ENCODE peak calls at places on chromosomes 4 and X, in seven cellular contexts. H is endodermal cell, Z is fibroblast of lung, C is hepatocyte, R is body of pancreas, X is tibial nerve, P is mammary epithelial cell. E is an unnamed sample. For H3K27me3, the result is how much of the 10 kb centered on the place peaks cover.

GRCh38 chrX:108537005-108537404 is 97.4 kb downstream of the COL4A5 start:
- DNase-seq in C (peak), Z (peak), P (peak), H (peak), X (no peak), R (peak), E (no peak)

GRCh38 chrX:144730486-144730885 is 516.8 kb upstream of the SPANXN1 start:
- DNase-seq in R (no peak), P (peak), C (no peak), Z (peak), X (no peak), H (no peak), E (no peak)

GRCh38 chr4:158578476-158578875 is 56.8 kb downstream of the RXFP1 start:
- DNase-seq in Z (peak), C (peak), H (no peak), P (peak), R (no peak), X (no peak), E (no peak)

GRCh38 chr4:186201535-186202230 is 10.3 kb downstream of the CYP4V2 start:
- DNase-seq in C (peak), Z (no peak), P (peak), R (peak), H (peak), X (no peak), E (no peak)

GRCh38 chr4:80913381-80913780 is 117.1 kb upstream of the BMP3 start:
- DNase-seq in X (no peak), Z (no peak), H (no peak), C (no peak), P (no peak), R (no peak), E (no peak)

GRCh38 chrX:85570496-85570895 is 191.0 kb upstream of the POF1B start:
- DNase-seq in Z (no peak), R (no peak), C (no peak), X (no peak), H (no peak), P (no peak), E (no peak)

GRCh38 chr4:108702960-108703359 is 52.6 kb downstream of the OSTC start:
- DNase-seq in R (no peak), C (no peak), P (no peak), Z (peak), H (no peak), X (no peak), E (no peak)

GRCh38 chr4:122525865-122526264 is 69.3 kb upstream of the IL2 start:
- DNase-seq in R (no peak), Z (no peak), H (no peak), P (no peak), C (peak), X (no peak), E (no peak)

GRCh38 chr4:184503869-184504300 is 29.5 kb upstream of the IRF2 start:
- DNase-seq in H (no peak), R (no peak), P (peak), X (no peak), Z (peak), C (no peak), E (no peak)

GRCh38 chrX:9285342-9285771 is 179.5 kb upstream of the TBL1X start:
- DNase-seq in C (no peak), R (no peak), Z (no peak), P (no peak), X (no peak), H (no peak), E (no peak)

GRCh38 chr4:85495621-85496020 is 20.7 kb downstream of the ARHGAP24 start:
- DNase-seq in C (no peak), X (no peak), H (no peak), R (no peak), Z (no peak), P (no peak), E (peak)

GRCh38 chrX:42085836-42086235 is 162.5 kb upstream of the CASK start:
- DNase-seq in C (peak), Z (peak), R (no peak), H (no peak), X (no peak), P (peak), E (no peak)

GRCh38 chr4:128385683-128386304 is 98.2 kb upstream of the PGRMC2 start:
- DNase-seq in P (peak), Z (peak), H (no peak), X (no peak), R (no peak), C (no peak), E (no peak)

GRCh38 chrX:135178636-135179035 is 7.4 kb upstream of the CT55 start:
- DNase-seq in H (no peak), Z (no peak), R (no peak), X (no peak), P (no peak), C (no peak), E (no peak)

GRCh38 chr4:110614981-110615365 is 7.9 kb downstream of the PITX2 start:
- DNase-seq in C (no peak), X (no peak), R (no peak), P (no peak), Z (no peak), H (peak), E (no peak)

GRCh38 chr4:110615366-110616161 is 7.3 kb downstream of the PITX2 start:
- DNase-seq in Z (no peak), P (no peak), H (peak), C (peak), X (no peak), R (no peak), E (no peak)

GRCh38 chr4:110612631-110613269 is 10.1 kb downstream of the PITX2 start:
- DNase-seq in R (no peak), P (no peak), H (peak), Z (no peak), X (no peak), C (no peak), E (no peak)

GRCh38 chr4:110613710-110614109 is 9.2 kb downstream of the PITX2 start:
- DNase-seq in X (no peak), R (no peak), Z (no peak), P (no peak), C (no peak), H (peak), E (no peak)

DNA sequence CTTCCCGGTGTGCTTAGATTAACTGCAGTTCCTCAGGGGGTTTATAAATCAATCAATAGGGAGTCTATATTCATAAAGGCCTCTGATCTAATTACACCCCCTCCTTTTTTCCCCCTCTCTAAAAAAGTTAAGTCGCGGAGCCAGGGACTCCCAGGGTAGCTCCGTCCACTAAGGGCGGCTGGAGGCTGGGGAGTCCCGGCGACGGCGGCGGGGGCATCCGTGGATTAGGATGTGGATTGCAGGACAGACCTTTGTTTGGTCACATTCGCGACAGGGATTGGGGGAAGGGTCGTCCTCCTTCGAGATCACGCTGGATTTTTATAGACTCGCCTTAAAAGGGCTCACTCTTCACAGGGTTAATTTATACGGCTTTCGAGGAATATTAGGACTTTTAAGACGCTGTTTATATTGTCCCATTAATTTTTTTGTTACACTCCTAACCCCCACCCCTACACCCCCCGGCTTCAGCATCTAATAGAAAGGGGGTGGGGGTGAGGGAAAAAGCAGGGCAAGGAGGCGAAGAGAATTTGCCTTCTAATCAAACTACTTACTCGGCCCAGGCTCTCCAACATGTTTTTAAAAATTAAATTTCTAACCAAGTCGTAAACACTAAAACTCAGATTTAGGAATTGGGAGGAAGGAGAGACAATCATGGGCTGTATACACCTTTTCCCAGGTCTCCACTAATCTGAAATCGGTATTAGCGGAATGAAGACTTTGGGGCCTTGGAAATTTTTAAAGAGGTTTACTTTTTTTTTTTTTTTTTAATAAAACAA is 8.5 kb downstream of the PITX2 start:
- DNase-seq in X (no peak), R (no peak), P (no peak), H (peak), Z (no peak), C (no peak), E (no peak)
- H3K27me3 ChIP-seq in X (half or more), R (half or more), P (half or more), H (under half), Z (half or more), C (under half), E (half or more)

DNA sequence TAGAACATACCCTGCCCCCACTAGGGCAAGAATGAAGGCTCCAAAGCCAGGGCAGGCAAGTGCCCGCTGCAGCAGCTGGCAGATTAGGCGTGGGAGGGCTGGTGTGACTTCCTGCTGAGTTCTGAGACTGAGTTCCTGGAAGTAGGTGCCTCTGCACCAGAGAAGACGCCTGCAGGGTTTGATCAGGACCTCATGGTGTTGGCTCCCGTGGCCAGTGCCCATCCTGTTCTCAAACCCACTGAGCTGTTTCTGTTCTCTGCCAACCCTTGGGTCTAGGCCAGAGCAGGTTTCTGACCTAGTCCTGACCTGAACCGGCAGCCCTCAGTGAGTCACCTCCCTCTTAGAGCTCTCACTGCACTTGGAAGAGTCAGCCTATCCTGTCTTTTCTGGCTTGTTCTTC is 220.7 kb downstream of the HS6ST2 start:
- DNase-seq in C (no peak), H (no peak), P (peak), Z (no peak), R (no peak), X (no peak), E (no peak)
- H3K27me3 ChIP-seq in C (under half), H (under half), P (under half), Z (under half), R (under half), X (under half), E (under half)

GRCh38 chrX:79130857-79131256 is 13.6 kb upstream of the GPR174 start:
- DNase-seq in R (no peak), H (peak), P (no peak), X (no peak), C (no peak), Z (no peak), E (no peak)
- H3K27me3 ChIP-seq in R (under half), H (under half), P (under half), X (under half), C (under half), Z (under half), E (under half)

GRCh38 chrX:7500386-7500785 is 342.6 kb upstream of the VCX start:
- DNase-seq in C (no peak), P (no peak), Z (no peak), R (no peak), X (no peak), H (no peak), E (no peak)
- H3K27me3 ChIP-seq in C (under half), P (under half), Z (under half), R (under half), X (under half), H (under half), E (under half)

GRCh38 chr4:140472156-140472555 is 25.9 kb downstream of the MGAT4D start:
- DNase-seq in C (no peak), P (no peak), X (no peak), Z (no peak), R (no peak), H (no peak), E (no peak)
- H3K27me3 ChIP-seq in C (under half), P (under half), X (under half), Z (under half), R (under half), H (under half), E (under half)

DNA sequence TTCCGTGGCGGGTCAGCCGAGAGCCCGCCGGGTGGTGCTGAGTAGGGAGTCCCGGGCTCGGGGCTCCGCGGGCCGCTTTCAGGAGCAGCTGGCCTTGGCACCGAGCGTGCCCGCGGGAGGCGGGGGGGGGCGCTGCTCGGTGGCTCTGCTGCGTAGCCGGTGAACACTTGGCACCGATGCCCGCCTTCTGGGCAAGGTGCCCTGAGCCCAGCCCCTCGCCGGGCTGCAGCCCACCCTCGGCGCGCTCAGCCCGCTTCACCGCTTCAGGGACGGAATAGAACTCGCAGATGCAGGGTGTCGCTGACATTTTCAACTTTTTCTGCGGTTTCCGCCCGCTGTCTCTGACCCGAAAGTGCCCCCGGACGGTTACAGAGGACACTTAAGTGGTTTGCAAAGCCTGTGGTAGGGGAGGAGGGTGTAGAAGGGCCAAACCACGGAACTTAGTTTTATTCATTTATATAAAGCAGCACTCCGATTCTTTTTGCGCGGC is 659 bp downstream of the CD38 start:
- DNase-seq in R (peak), P (no peak), H (no peak), Z (peak), C (peak), X (no peak), E (peak)
- H3K27me3 ChIP-seq in R (under half), P (under half), H (half or more), Z (under half), C (half or more), X (under half), E (under half)

GRCh38 chr4:5893591-5893990 is 705 bp upstream of the CRMP1 start:
- DNase-seq in R (no peak), H (no peak), P (no peak), C (no peak), X (no peak), Z (no peak), E (no peak)
- H3K27me3 ChIP-seq in R (under half), H (half or more), P (half or more), C (half or more), X (half or more), Z (under half), E (half or more)

GRCh38 chrX:139642241-139642927 is 65.6 kb downstream of the MCF2 start:
- DNase-seq in R (no peak), H (peak), P (peak), X (no peak), Z (peak), C (no peak), E (no peak)

GRCh38 chrX:139640259-139640658 is 67.7 kb downstream of the MCF2 start:
- DNase-seq in Z (no peak), X (no peak), R (no peak), C (no peak), P (peak), H (no peak), E (no peak)

GRCh38 chrX:139639253-139639652 is 68.7 kb downstream of the MCF2 start:
- DNase-seq in R (no peak), H (no peak), C (no peak), X (no peak), P (no peak), Z (no peak), E (no peak)
- H3K27me3 ChIP-seq in R (under half), H (half or more), C (under half), X (under half), P (under half), Z (under half), E (under half)